ENCODE peak calls at places on chromosomes 16 and 17, in ten cellular contexts. C is SK-N-SH, Q is GM23338, K is PC-3, N is HCT116, B is GM23248, U is hepatocyte, Z is PC-9, Y is Karpas-422, G is MM.1S. R is an unnamed sample.

GRCh38 chr17:50129946-50130777 is at the start of gene SAMD14:
- DNase-seq in C (peak; percentile 96), Q (peak; percentile 59), K (no peak), N (no peak), B (peak; percentile 67), U (peak; percentile 61), Z (no peak), Y (no peak), G (no peak), R (no peak)

GRCh38 chr16:8972843-8973586 is 9.3 kb upstream of the USP7 start:
- DNase-seq in C (no peak), Q (no peak), K (no peak), N (no peak), B (peak; percentile 67), U (no peak), Z (no peak), Y (no peak), G (no peak), R (no peak)

GRCh38 chr16:11596572-11597226 is 10.0 kb upstream of the LITAF start:
- DNase-seq in C (no peak), Q (peak; percentile 60), K (no peak), N (no peak), B (no peak), U (no peak), Z (no peak), Y (no peak), G (no peak), R (no peak)

GRCh38 chr17:82909322-82909904 is 69.6 kb upstream of the ZNF750 start:
- DNase-seq in C (no peak), Q (no peak), K (no peak), N (no peak), B (no peak), U (no peak), Z (no peak), Y (no peak), G (no peak), R (no peak)

GRCh38 chr16:7871979-7872378 is 539.3 kb downstream of the RBFOX1 start:
- DNase-seq in C (no peak), Q (no peak), K (no peak), N (no peak), B (no peak), U (no peak), Z (no peak), Y (no peak), G (no peak), R (no peak)

GRCh38 chr17:12659500-12659899 is 6.2 kb upstream of the MYOCD start:
- DNase-seq in C (no peak), Q (no peak), K (no peak), N (no peak), B (peak; percentile 21), U (no peak), Z (no peak), Y (no peak), G (no peak), R (no peak)

GRCh38 chr16:88464447-88465318 is 11.6 kb downstream of the ZFPM1 start:
- DNase-seq in C (peak; percentile 90), Q (no peak), K (no peak), N (no peak), B (no peak), U (peak; percentile 50), Z (no peak), Y (no peak), G (no peak), R (no peak)

GRCh38 chr16:937723-938122 is 33.1 kb downstream of the LMF1 start:
- DNase-seq in C (no peak), Q (no peak), K (no peak), N (no peak), B (no peak), U (no peak), Z (no peak), Y (no peak), G (no peak), R (no peak)

GRCh38 chr16:20944861-20945390 is 44.4 kb downstream of the LYRM1 start:
- DNase-seq in C (no peak), Q (peak; percentile 16), K (peak; percentile 25), N (no peak), B (peak; percentile 27), U (no peak), Z (no peak), Y (peak; percentile 64), G (peak; percentile 20), R (peak; percentile 29)

GRCh38 chr16:20940864-20941634 is 40.5 kb downstream of the LYRM1 start:
- DNase-seq in C (no peak), Q (no peak), K (peak; percentile 2), N (no peak), B (no peak), U (no peak), Z (no peak), Y (no peak), G (no peak), R (no peak)

GRCh38 chr16:20939599-20939998 is 39.0 kb downstream of the LYRM1 start:
- DNase-seq in C (no peak), Q (no peak), K (no peak), N (no peak), B (no peak), U (no peak), Z (no peak), Y (no peak), G (no peak), R (no peak)

GRCh38 chr16:20941635-20941926 is 41.0 kb downstream of the LYRM1 start:
- DNase-seq in C (no peak), Q (no peak), K (no peak), N (no peak), B (no peak), U (no peak), Z (no peak), Y (no peak), G (no peak), R (no peak)

DNA sequence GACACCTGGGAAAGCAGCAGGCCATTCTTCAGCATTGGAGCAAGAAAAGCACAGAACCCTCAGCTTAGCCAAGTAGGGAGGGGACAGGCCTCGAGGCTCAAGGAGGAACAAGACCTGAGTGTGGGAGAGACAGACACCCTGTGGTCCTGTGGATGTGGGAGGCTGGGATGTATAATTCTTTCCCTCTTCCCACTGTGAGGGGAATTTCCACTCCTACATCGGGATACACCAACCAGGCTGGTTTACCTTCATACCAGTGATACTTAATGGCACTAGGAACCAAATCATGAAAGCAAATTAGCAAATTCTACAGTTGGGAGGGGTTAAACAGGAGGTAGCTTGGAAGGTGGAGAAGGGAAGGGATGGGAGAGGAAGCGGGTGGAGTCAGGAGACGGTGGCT is 41.7 kb downstream of the LYRM1 start:
- DNase-seq in C (no peak), Q (no peak), K (no peak), N (no peak), B (no peak), U (no peak), Z (no peak), Y (no peak), G (no peak), R (no peak)
- H3K9me2 ChIP-seq in C (no peaks in the 10 kb centered on the region), Q (no peaks in the 10 kb centered on the region), K (no peaks in the 10 kb centered on the region), N (no peaks in the 10 kb centered on the region), B (no peaks in the 10 kb centered on the region), U (no peaks in the 10 kb centered on the region), Z (no peaks in the 10 kb centered on the region), Y (no peaks in the 10 kb centered on the region), G (no peaks in the 10 kb centered on the region), R (no peaks in the 10 kb centered on the region)

GRCh38 chr17:58267347-58268324 is 13.1 kb downstream of the MPO start:
- DNase-seq in C (no peak), Q (no peak), K (no peak), N (no peak), B (no peak), U (no peak), Z (no peak), Y (no peak), G (no peak), R (no peak)

GRCh38 chr17:58268774-58269556 is 11.8 kb downstream of the MPO start:
- DNase-seq in C (peak; percentile 15), Q (no peak), K (no peak), N (no peak), B (no peak), U (no peak), Z (no peak), Y (no peak), G (no peak), R (no peak)

GRCh38 chr17:58269557-58270291 is 11.0 kb downstream of the MPO start:
- DNase-seq in C (peak; percentile 13), Q (no peak), K (no peak), N (no peak), B (no peak), U (no peak), Z (no peak), Y (no peak), G (no peak), R (no peak)

GRCh38 chr17:58265902-58266875 is 14.5 kb downstream of the MPO start:
- DNase-seq in C (no peak), Q (no peak), K (no peak), N (no peak), B (no peak), U (no peak), Z (no peak), Y (no peak), G (no peak), R (no peak)

GRCh38 chr17:58268326-58268725 is 12.4 kb downstream of the MPO start:
- DNase-seq in C (no peak), Q (no peak), K (no peak), N (no peak), B (no peak), U (peak; percentile 2), Z (no peak), Y (no peak), G (no peak), R (no peak)
- H3K9me2 ChIP-seq in C (no peaks in the 10 kb centered on the region), Q (no peaks in the 10 kb centered on the region), K (no peaks in the 10 kb centered on the region), N (no peaks in the 10 kb centered on the region), B (no peaks in the 10 kb centered on the region), U (no peaks in the 10 kb centered on the region), Z (no peaks in the 10 kb centered on the region), Y (no peaks in the 10 kb centered on the region), G (no peaks in the 10 kb centered on the region), R (no peaks in the 10 kb centered on the region)

DNA sequence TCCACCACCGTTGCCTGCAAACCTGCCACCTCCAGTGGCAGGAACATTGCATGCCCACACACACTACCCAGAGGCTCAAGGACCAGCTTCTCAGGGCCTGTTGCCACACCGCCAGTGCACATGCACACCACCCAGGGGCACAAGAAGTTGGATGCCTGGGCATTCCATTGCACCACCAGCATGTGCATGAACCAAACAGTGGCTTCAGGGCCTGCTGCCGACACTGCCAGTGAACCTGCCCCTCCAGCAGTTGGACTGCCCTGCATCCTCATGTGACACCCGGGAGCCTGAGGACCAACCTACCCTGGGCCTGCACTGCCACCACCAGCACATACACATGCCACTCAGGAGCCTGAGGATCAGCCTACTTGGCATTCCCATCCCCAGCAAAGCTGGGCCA is 303.7 kb downstream of the KCNJ2 start:
- DNase-seq in C (no peak), Q (no peak), K (no peak), N (no peak), B (no peak), U (no peak), Z (no peak), Y (no peak), G (no peak), R (no peak)
- H3K9me2 ChIP-seq in C (no peaks in the 10 kb centered on the region), Q (peaks cover 5% of the 10 kb centered on the region), K (no peaks in the 10 kb centered on the region), N (no peaks in the 10 kb centered on the region), B (no peaks in the 10 kb centered on the region), U (no peaks in the 10 kb centered on the region), Z (peaks cover 3% of the 10 kb centered on the region), Y (no peaks in the 10 kb centered on the region), G (no peaks in the 10 kb centered on the region), R (no peaks in the 10 kb centered on the region)

DNA sequence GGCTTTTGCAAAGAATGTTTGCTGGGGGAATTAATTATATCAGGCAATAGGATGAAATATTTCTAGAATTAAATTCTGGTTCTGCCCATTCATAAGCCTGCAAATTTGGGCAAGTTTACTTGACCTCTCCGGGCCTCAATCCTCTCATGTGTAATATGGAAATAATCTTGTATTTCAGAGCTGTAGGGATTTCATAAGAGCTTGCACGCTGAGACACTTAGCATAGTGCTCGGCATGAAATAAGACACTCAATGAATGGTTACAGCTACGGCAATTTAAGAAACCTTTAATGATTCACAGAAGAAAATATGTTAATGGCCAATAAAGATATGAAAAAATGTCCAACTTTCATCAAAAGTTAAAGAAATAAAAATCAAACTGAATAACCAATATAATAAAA is 40.6 kb upstream of the PITPNM3 start:
- DNase-seq in C (no peak), Q (no peak), K (no peak), N (no peak), B (peak; percentile 44), U (no peak), Z (no peak), Y (no peak), G (no peak), R (no peak)
- H3K9me2 ChIP-seq in C (no peaks in the 10 kb centered on the region), Q (no peaks in the 10 kb centered on the region), K (no peaks in the 10 kb centered on the region), N (no peaks in the 10 kb centered on the region), B (no peaks in the 10 kb centered on the region), U (no peaks in the 10 kb centered on the region), Z (no peaks in the 10 kb centered on the region), Y (no peaks in the 10 kb centered on the region), G (no peaks in the 10 kb centered on the region), R (no peaks in the 10 kb centered on the region)

R was measured in OCI-LY7.